ENCODE peak calls at places on chromosome 15, in four cellular contexts. One of them, this sample, is unnamed.

GRCh38 chr15:90264649-90265048 is 823 bp upstream of the NGRN start:
- DNase-seq in Panc1: peak; percentile 17
- DNase-seq in PC-3: peak; percentile 70
- DNase-seq in IMR-90: no peak
- DNase-seq in this sample: no peak

GRCh38 chr15:89105147-89105546 is 16.9 kb downstream of the ABHD2 start:
- DNase-seq in IMR-90: peak; percentile 99
- DNase-seq in Panc1: no peak
- DNase-seq in PC-3: peak; percentile 85
- DNase-seq in this sample: no peak

GRCh38 chr15:79248183-79248582 is 34.3 kb upstream of the ANKRD34C start:
- DNase-seq in PC-3: no peak
- DNase-seq in Panc1: no peak
- DNase-seq in IMR-90: no peak
- DNase-seq in this sample: no peak

GRCh38 chr15:50881121-50882048 is 27.1 kb upstream of the AP4E1 start:
- DNase-seq in IMR-90: peak; percentile 19
- DNase-seq in PC-3: no peak
- DNase-seq in Panc1: no peak
- DNase-seq in this sample: no peak

GRCh38 chr15:91465696-91466095 is 365.6 kb downstream of the SV2B start:
- DNase-seq in IMR-90: no peak
- DNase-seq in Panc1: no peak
- DNase-seq in PC-3: no peak
- DNase-seq in this sample: no peak

GRCh38 chr15:69031013-69032001 is 16.8 kb downstream of the NOX5 start:
- DNase-seq in Panc1: no peak
- DNase-seq in IMR-90: no peak
- DNase-seq in PC-3: peak; percentile 50
- DNase-seq in this sample: peak; percentile 53

GRCh38 chr15:64216722-64217428 is 54.1 kb upstream of the PPIB start:
- DNase-seq in PC-3: no peak
- DNase-seq in IMR-90: no peak
- DNase-seq in Panc1: no peak
- DNase-seq in this sample: no peak

GRCh38 chr15:73930371-73930770 is 4.1 kb downstream of the LOXL1 start:
- DNase-seq in IMR-90: peak; percentile 93
- DNase-seq in Panc1: no peak
- DNase-seq in PC-3: no peak
- DNase-seq in this sample: no peak

GRCh38 chr15:79068790-79069189 is 21.8 kb downstream of the RASGRF1 start:
- DNase-seq in Panc1: no peak
- DNase-seq in PC-3: no peak
- DNase-seq in IMR-90: no peak
- DNase-seq in this sample: no peak

GRCh38 chr15:40762919-40763800 is 708 bp upstream of the GCHFR start:
- DNase-seq in Panc1: no peak
- DNase-seq in PC-3: peak; percentile 75
- DNase-seq in IMR-90: peak; percentile 11
- DNase-seq in this sample: no peak

GRCh38 chr15:49990835-49991540 is 128.0 kb downstream of the ATP8B4 start:
- DNase-seq in Panc1: no peak
- DNase-seq in IMR-90: peak; percentile 92
- DNase-seq in PC-3: no peak
- DNase-seq in this sample: no peak

GRCh38 chr15:90957105-90957790 is 2.6 kb downstream of the RCCD1 start:
- DNase-seq in IMR-90: peak; percentile 39
- DNase-seq in Panc1: no peak
- DNase-seq in PC-3: peak; percentile 24
- DNase-seq in this sample: no peak

GRCh38 chr15:53573091-53573490 is 186.4 kb downstream of the WDR72 start:
- DNase-seq in IMR-90: no peak
- DNase-seq in Panc1: no peak
- DNase-seq in PC-3: no peak
- DNase-seq in this sample: no peak

GRCh38 chr15:69232144-69232543 is 66.6 kb upstream of the PAQR5 start:
- DNase-seq in IMR-90: peak; percentile 7
- DNase-seq in Panc1: no peak
- DNase-seq in PC-3: peak; percentile 65
- DNase-seq in this sample: no peak

GRCh38 chr15:73822998-73823397 is 50.4 kb upstream of the TBC1D21 start:
- DNase-seq in IMR-90: peak; percentile 43
- DNase-seq in PC-3: peak; percentile 34
- DNase-seq in Panc1: no peak
- DNase-seq in this sample: no peak

GRCh38 chr15:65115542-65115941 is 542 bp upstream of the UBAP1L start:
- DNase-seq in Panc1: no peak
- DNase-seq in IMR-90: no peak
- DNase-seq in PC-3: no peak
- DNase-seq in this sample: no peak

GRCh38 chr15:98983333-98983732 is 24.3 kb downstream of the PGPEP1L start:
- DNase-seq in PC-3: peak; percentile 77
- DNase-seq in IMR-90: peak; percentile 84
- DNase-seq in Panc1: peak; percentile 24
- DNase-seq in this sample: no peak

GRCh38 chr15:58865420-58865880 is 68.0 kb downstream of the SLTM start:
- DNase-seq in Panc1: no peak
- DNase-seq in PC-3: no peak
- DNase-seq in IMR-90: no peak
- DNase-seq in this sample: no peak

GRCh38 chr15:43168192-43169107 is 16.8 kb upstream of the CCNDBP1 start:
- DNase-seq in Panc1: no peak
- DNase-seq in IMR-90: peak; percentile 81
- DNase-seq in PC-3: peak; percentile 95
- DNase-seq in this sample: no peak

GRCh38 chr15:51718199-51718598 is 19.3 kb downstream of the LYSMD2 start:
- DNase-seq in PC-3: no peak
- DNase-seq in IMR-90: no peak
- DNase-seq in Panc1: no peak
- DNase-seq in this sample: no peak

GRCh38 chr15:89810837-89811236 is 3.8 kb downstream of the ANPEP start:
- DNase-seq in PC-3: no peak
- DNase-seq in Panc1: no peak
- DNase-seq in IMR-90: no peak
- DNase-seq in this sample: no peak

GRCh38 chr15:45630958-45631691 is 3.7 kb upstream of the SQOR start:
- DNase-seq in PC-3: peak; percentile 73
- DNase-seq in Panc1: no peak
- DNase-seq in IMR-90: peak; percentile 94
- DNase-seq in this sample: no peak

GRCh38 chr15:31214864-31215489 is 111.7 kb upstream of the KLF13 start:
- DNase-seq in PC-3: peak; percentile 6
- DNase-seq in Panc1: no peak
- DNase-seq in IMR-90: no peak
- DNase-seq in this sample: no peak

DNA sequence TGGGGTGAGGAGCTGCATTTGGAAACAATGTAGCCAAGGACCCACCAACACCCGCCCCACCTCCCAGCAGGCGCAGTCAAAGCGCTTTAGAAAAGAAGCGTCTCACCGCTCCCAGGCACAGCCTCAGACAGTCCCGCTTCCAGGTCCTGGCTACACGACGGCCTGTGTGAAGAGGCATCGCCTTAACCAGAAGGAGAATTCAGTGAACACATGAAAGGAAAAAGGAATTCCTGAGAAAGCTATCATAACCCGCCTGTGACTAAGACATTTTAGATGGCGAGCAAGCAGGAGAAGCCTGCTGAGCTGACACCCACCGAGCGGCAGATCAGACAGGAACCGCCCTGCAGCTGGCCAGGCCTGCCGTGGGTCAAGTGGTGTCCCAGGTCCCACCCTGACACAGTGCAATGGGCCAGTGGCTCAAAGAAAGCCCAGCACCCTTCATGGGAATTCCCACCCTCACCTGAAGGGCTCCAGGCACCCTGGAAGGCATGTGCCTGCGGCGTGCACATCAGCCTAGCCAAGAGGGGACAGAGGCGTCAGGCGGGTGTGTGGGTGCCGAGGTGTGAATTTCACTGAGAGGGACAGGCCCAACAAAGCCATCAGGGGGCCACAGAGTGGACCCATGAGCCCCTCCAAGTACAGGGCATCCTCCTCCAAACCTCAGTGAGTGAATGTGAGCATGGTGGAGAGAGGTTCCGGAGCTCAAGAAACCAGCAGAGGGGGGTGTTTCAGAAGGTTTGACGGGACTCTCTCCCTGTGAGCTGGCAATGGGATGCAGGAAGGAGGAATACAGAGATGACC is 144.8 kb downstream of the NSMCE3 start:
- DNase-seq in IMR-90: peak; percentile 12
- DNase-seq in Panc1: no peak
- DNase-seq in PC-3: peak; percentile 28
- DNase-seq in this sample: peak; percentile 36
- TF ChIP-seq CTCF in IMR-90: peak; percentile 10
- TF ChIP-seq CTCF in Panc1: no peak
- TF ChIP-seq CTCF in PC-3: peak; percentile 45
- TF ChIP-seq CTCF in this sample: no peak

GRCh38 chr15:94844188-94844532 is 612.8 kb downstream of the MCTP2 start:
- DNase-seq in IMR-90: no peak
- DNase-seq in PC-3: no peak
- DNase-seq in Panc1: no peak
- DNase-seq in this sample: no peak

GRCh38 chr15:94843060-94843459 is 611.7 kb downstream of the MCTP2 start:
- DNase-seq in IMR-90: no peak
- DNase-seq in Panc1: no peak
- DNase-seq in PC-3: no peak
- DNase-seq in this sample: no peak

GRCh38 chr15:94847325-94847724 is 616.0 kb downstream of the MCTP2 start:
- DNase-seq in PC-3: no peak
- DNase-seq in IMR-90: no peak
- DNase-seq in Panc1: no peak
- DNase-seq in this sample: no peak

GRCh38 chr15:94844533-94845390 is 613.4 kb downstream of the MCTP2 start:
- DNase-seq in Panc1: no peak
- DNase-seq in PC-3: no peak
- DNase-seq in IMR-90: no peak
- DNase-seq in this sample: no peak

DNA sequence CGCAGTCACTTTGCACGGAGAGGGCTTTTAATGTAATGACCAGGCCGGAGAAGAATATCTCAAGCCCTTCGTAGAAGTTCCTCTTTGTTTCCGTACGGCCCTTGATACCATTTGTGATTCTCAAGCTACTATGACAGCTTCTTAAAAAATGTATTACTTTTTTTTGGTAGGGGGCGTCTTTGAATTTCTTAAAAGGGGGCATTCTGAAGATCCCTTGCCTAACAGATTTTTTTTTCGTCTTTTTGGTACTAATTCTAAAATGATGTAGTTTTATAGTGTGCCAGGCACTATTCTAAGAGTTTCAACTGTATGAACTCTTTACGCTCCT is 614.0 kb downstream of the MCTP2 start:
- DNase-seq in IMR-90: no peak
- DNase-seq in Panc1: no peak
- DNase-seq in PC-3: no peak
- DNase-seq in this sample: no peak
- TF ChIP-seq CTCF in IMR-90: no peak
- TF ChIP-seq CTCF in Panc1: no peak
- TF ChIP-seq CTCF in PC-3: no peak
- TF ChIP-seq CTCF in this sample: no peak

GRCh38 chr15:66787472-66787871 is 85.4 kb downstream of the SMAD6 start:
- DNase-seq in Panc1: no peak
- DNase-seq in PC-3: no peak
- DNase-seq in IMR-90: no peak
- DNase-seq in this sample: no peak

GRCh38 chr15:66786222-66786621 is 84.2 kb downstream of the SMAD6 start:
- DNase-seq in PC-3: no peak
- DNase-seq in Panc1: no peak
- DNase-seq in IMR-90: no peak
- DNase-seq in this sample: no peak

GRCh38 chr15:66788024-66788423 is 86.0 kb downstream of the SMAD6 start:
- DNase-seq in PC-3: no peak
- DNase-seq in Panc1: no peak
- DNase-seq in IMR-90: no peak
- DNase-seq in this sample: no peak

GRCh38 chr15:66786708-66787471 is 84.9 kb downstream of the SMAD6 start:
- DNase-seq in PC-3: no peak
- DNase-seq in IMR-90: peak; percentile 62
- DNase-seq in Panc1: no peak
- DNase-seq in this sample: no peak

DNA sequence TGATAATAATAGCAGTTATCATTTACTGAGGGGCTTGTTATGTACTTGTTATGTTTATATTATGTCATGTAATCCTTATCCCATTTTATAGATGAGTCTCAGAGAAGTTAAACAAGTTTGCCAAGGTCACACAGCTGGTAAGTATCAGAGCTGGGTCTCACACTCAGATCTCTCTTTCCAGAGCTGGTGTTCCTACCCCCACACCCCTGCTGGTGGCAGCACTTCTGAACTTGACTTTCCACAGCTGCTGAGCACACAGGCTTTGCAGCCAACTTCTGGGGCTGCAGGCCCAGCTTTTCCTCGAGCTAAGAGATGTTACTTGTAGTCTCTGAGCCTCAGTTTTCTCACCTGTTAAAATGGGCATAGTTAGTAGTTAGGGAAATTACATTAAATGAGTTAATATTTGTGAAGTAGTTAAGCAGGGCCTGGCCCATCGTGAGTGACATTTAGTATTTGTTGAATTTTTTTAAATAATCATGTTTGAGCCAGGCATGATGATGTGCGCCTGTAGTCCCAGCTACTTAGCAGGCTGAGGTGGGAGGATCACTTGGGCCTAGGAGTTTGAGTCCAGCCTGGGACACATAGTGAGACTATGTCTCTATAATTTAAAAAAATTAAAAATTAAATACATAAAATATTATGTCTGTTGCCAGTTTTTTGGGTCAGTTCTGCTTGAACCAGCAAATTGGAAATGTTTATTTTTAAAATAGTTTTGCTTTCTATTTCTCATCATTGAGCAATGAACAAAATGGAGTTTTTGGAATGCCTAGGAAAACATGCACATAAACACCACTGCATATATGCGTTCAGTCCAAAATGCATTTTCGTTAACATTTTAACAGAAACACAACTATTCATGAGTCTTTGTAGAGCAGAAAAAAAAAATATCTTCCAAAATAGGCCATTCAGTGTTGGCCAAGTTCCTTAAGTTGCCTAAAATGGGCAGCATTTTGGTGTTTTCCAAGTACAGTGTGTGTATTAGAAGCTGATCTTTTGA is 87.3 kb downstream of the SMAD6 start:
- DNase-seq in PC-3: peak; percentile 61
- DNase-seq in Panc1: no peak
- DNase-seq in IMR-90: peak; percentile 81
- DNase-seq in this sample: no peak
- TF ChIP-seq CTCF in PC-3: peak; percentile 69
- TF ChIP-seq CTCF in Panc1: no peak
- TF ChIP-seq CTCF in IMR-90: peak; percentile 59
- TF ChIP-seq CTCF in this sample: peak; percentile 40

DNA sequence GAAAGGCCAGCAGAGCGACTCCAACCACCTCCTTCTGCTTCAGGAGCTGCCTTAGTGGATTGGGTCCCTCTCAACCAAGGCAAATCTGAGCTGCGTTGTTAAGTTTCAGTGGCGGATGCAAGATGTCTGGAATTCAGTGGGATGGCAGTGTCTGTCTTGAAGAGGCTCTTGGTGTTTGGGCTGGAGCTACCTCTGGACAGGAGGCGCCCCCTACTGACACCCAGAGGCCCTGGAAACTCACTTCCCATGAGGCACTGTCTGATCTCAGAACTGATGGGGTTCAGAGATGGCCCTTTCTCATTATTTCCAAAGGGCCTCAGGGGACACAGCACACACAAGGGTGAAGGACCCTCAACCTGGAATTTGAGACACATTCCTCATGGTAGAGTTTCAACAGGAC is 6.0 kb upstream of the SLC28A1 start:
- DNase-seq in IMR-90: peak; percentile 44
- DNase-seq in PC-3: peak; percentile 56
- DNase-seq in Panc1: peak; percentile 17
- DNase-seq in this sample: no peak
- TF ChIP-seq CTCF in IMR-90: peak; percentile 63
- TF ChIP-seq CTCF in PC-3: peak; percentile 70
- TF ChIP-seq CTCF in Panc1: no peak
- TF ChIP-seq CTCF in this sample: peak; percentile 71

This sample was measured in CD14-positive monocyte.